ENCODE peak calls at places on chromosome 6, in five cellular contexts. One of them, this sample, is unnamed.

GRCh38 chr6:48471326-48471725 is 360.3 kb upstream of the PTCHD4 start:
- DNase-seq in right lobe of liver: no peak
- DNase-seq in upper lobe of left lung: no peak
- DNase-seq in brain microvascular endothelial cell: no peak
- DNase-seq in cardiac fibroblast: no peak
- DNase-seq in this sample: no peak

GRCh38 chr6:130697661-130698535 is 129.3 kb upstream of the SMLR1 start:
- DNase-seq in upper lobe of left lung: peak
- DNase-seq in brain microvascular endothelial cell: peak
- DNase-seq in cardiac fibroblast: peak
- DNase-seq in right lobe of liver: no peak
- DNase-seq in this sample: peak

GRCh38 chr6:89952696-89953095 is 58.4 kb downstream of the GJA10 start:
- DNase-seq in right lobe of liver: no peak
- DNase-seq in upper lobe of left lung: peak
- DNase-seq in cardiac fibroblast: peak
- DNase-seq in brain microvascular endothelial cell: peak
- DNase-seq in this sample: no peak

GRCh38 chr6:168574699-168575195 is 133.8 kb downstream of the SMOC2 start:
- DNase-seq in right lobe of liver: no peak
- DNase-seq in cardiac fibroblast: peak
- DNase-seq in upper lobe of left lung: peak
- DNase-seq in brain microvascular endothelial cell: no peak
- DNase-seq in this sample: peak

GRCh38 chr6:10419749-10420545 is 5.1 kb upstream of the TFAP2A start:
- DNase-seq in cardiac fibroblast: no peak
- DNase-seq in brain microvascular endothelial cell: no peak
- DNase-seq in right lobe of liver: no peak
- DNase-seq in upper lobe of left lung: no peak
- DNase-seq in this sample: no peak

GRCh38 chr6:20924911-20925543 is 390.8 kb downstream of the CDKAL1 start:
- DNase-seq in brain microvascular endothelial cell: no peak
- DNase-seq in right lobe of liver: no peak
- DNase-seq in upper lobe of left lung: no peak
- DNase-seq in cardiac fibroblast: no peak
- DNase-seq in this sample: no peak

GRCh38 chr6:26311012-26311384 is 54.0 kb upstream of the BTN3A2 start:
- DNase-seq in brain microvascular endothelial cell: peak
- DNase-seq in upper lobe of left lung: no peak
- DNase-seq in cardiac fibroblast: peak
- DNase-seq in right lobe of liver: no peak
- DNase-seq in this sample: peak

GRCh38 chr6:129248976-129249375 is 366.0 kb downstream of the LAMA2 start:
- DNase-seq in cardiac fibroblast: no peak
- DNase-seq in brain microvascular endothelial cell: no peak
- DNase-seq in upper lobe of left lung: no peak
- DNase-seq in right lobe of liver: no peak
- DNase-seq in this sample: no peak

GRCh38 chr6:36677753-36678487 is 594 bp upstream of the CDKN1A start:
- DNase-seq in brain microvascular endothelial cell: no peak
- DNase-seq in cardiac fibroblast: no peak
- DNase-seq in upper lobe of left lung: no peak
- DNase-seq in right lobe of liver: no peak
- DNase-seq in this sample: no peak

GRCh38 chr6:144897441-144897921 is 612.3 kb downstream of the UTRN start:
- DNase-seq in right lobe of liver: no peak
- DNase-seq in upper lobe of left lung: no peak
- DNase-seq in cardiac fibroblast: peak
- DNase-seq in brain microvascular endothelial cell: peak
- DNase-seq in this sample: peak

GRCh38 chr6:30886897-30887255 is 2.6 kb downstream of the DDR1 start:
- DNase-seq in cardiac fibroblast: no peak
- DNase-seq in brain microvascular endothelial cell: no peak
- DNase-seq in right lobe of liver: no peak
- DNase-seq in upper lobe of left lung: no peak
- DNase-seq in this sample: no peak

GRCh38 chr6:39646751-39647420 is 78.3 kb downstream of the KIF6 start:
- DNase-seq in right lobe of liver: no peak
- DNase-seq in upper lobe of left lung: no peak
- DNase-seq in brain microvascular endothelial cell: no peak
- DNase-seq in cardiac fibroblast: no peak
- DNase-seq in this sample: no peak

GRCh38 chr6:7137335-7138106 is 29.8 kb downstream of the RREB1 start:
- DNase-seq in right lobe of liver: peak
- DNase-seq in brain microvascular endothelial cell: peak
- DNase-seq in cardiac fibroblast: peak
- DNase-seq in upper lobe of left lung: peak
- DNase-seq in this sample: peak

GRCh38 chr6:112008482-112008881 is 45.4 kb upstream of the CCN6 start:
- DNase-seq in upper lobe of left lung: no peak
- DNase-seq in brain microvascular endothelial cell: no peak
- DNase-seq in cardiac fibroblast: no peak
- DNase-seq in right lobe of liver: no peak
- DNase-seq in this sample: no peak

GRCh38 chr6:44067760-44068139 is 59.5 kb downstream of the MRPL14 start:
- DNase-seq in right lobe of liver: no peak
- DNase-seq in brain microvascular endothelial cell: no peak
- DNase-seq in upper lobe of left lung: no peak
- DNase-seq in cardiac fibroblast: no peak
- DNase-seq in this sample: no peak

GRCh38 chr6:148358196-148358785 is 15.7 kb downstream of the SASH1 start:
- DNase-seq in cardiac fibroblast: peak
- DNase-seq in brain microvascular endothelial cell: no peak
- DNase-seq in right lobe of liver: no peak
- DNase-seq in upper lobe of left lung: peak
- DNase-seq in this sample: peak

GRCh38 chr6:21935561-21936028 is 342.0 kb downstream of the SOX4 start:
- DNase-seq in brain microvascular endothelial cell: peak
- DNase-seq in upper lobe of left lung: peak
- DNase-seq in cardiac fibroblast: peak
- DNase-seq in right lobe of liver: peak
- DNase-seq in this sample: peak

GRCh38 chr6:50249493-50249892 is 199.8 kb upstream of the DEFB112 start:
- DNase-seq in upper lobe of left lung: no peak
- DNase-seq in right lobe of liver: no peak
- DNase-seq in cardiac fibroblast: no peak
- DNase-seq in brain microvascular endothelial cell: peak
- DNase-seq in this sample: no peak

GRCh38 chr6:16486661-16487060 is 248.3 kb downstream of the GMPR start:
- DNase-seq in right lobe of liver: no peak
- DNase-seq in brain microvascular endothelial cell: no peak
- DNase-seq in upper lobe of left lung: no peak
- DNase-seq in cardiac fibroblast: no peak
- DNase-seq in this sample: no peak

GRCh38 chr6:12150812-12151432 is 138.8 kb downstream of the HIVEP1 start:
- DNase-seq in cardiac fibroblast: no peak
- DNase-seq in brain microvascular endothelial cell: no peak
- DNase-seq in right lobe of liver: no peak
- DNase-seq in upper lobe of left lung: no peak
- DNase-seq in this sample: no peak

GRCh38 chr6:151239603-151240035 is at the start of gene AKAP12:
- DNase-seq in brain microvascular endothelial cell: no peak
- DNase-seq in upper lobe of left lung: peak
- DNase-seq in right lobe of liver: peak
- DNase-seq in cardiac fibroblast: peak
- DNase-seq in this sample: peak

GRCh38 chr6:46901747-46902362 is 19.9 kb downstream of the ADGRF5 start:
- DNase-seq in right lobe of liver: no peak
- DNase-seq in upper lobe of left lung: no peak
- DNase-seq in brain microvascular endothelial cell: no peak
- DNase-seq in cardiac fibroblast: peak
- DNase-seq in this sample: no peak

GRCh38 chr6:150037526-150038201 is 12.3 kb upstream of the RAET1L start:
- DNase-seq in cardiac fibroblast: no peak
- DNase-seq in right lobe of liver: no peak
- DNase-seq in brain microvascular endothelial cell: no peak
- DNase-seq in upper lobe of left lung: no peak
- DNase-seq in this sample: no peak

GRCh38 chr6:1611322-1611571 is 1.5 kb downstream of the FOXC1 start:
- DNase-seq in cardiac fibroblast: peak
- DNase-seq in brain microvascular endothelial cell: no peak
- DNase-seq in upper lobe of left lung: no peak
- DNase-seq in right lobe of liver: no peak
- DNase-seq in this sample: peak

GRCh38 chr6:44161997-44162338 is 3.3 kb downstream of the CAPN11 start:
- DNase-seq in upper lobe of left lung: no peak
- DNase-seq in brain microvascular endothelial cell: peak
- DNase-seq in cardiac fibroblast: no peak
- DNase-seq in right lobe of liver: no peak
- DNase-seq in this sample: peak

GRCh38 chr6:14664112-14664592 is 546.6 kb downstream of the CD83 start:
- DNase-seq in upper lobe of left lung: no peak
- DNase-seq in right lobe of liver: no peak
- DNase-seq in brain microvascular endothelial cell: no peak
- DNase-seq in cardiac fibroblast: no peak
- DNase-seq in this sample: no peak

GRCh38 chr6:125114248-125114858 is 39.2 kb upstream of the TPD52L1 start:
- DNase-seq in upper lobe of left lung: no peak
- DNase-seq in right lobe of liver: no peak
- DNase-seq in cardiac fibroblast: peak
- DNase-seq in brain microvascular endothelial cell: peak
- DNase-seq in this sample: peak

GRCh38 chr6:55536579-55536978 is 42.4 kb downstream of the HMGCLL1 start:
- DNase-seq in right lobe of liver: no peak
- DNase-seq in brain microvascular endothelial cell: no peak
- DNase-seq in upper lobe of left lung: no peak
- DNase-seq in cardiac fibroblast: no peak
- DNase-seq in this sample: no peak

GRCh38 chr6:20771427-20771826 is 237.2 kb downstream of the CDKAL1 start:
- DNase-seq in brain microvascular endothelial cell: no peak
- DNase-seq in right lobe of liver: no peak
- DNase-seq in cardiac fibroblast: no peak
- DNase-seq in upper lobe of left lung: no peak
- DNase-seq in this sample: no peak

GRCh38 chr6:27053738-27054137 is 193.8 kb upstream of the PRSS16 start:
- DNase-seq in right lobe of liver: no peak
- DNase-seq in brain microvascular endothelial cell: no peak
- DNase-seq in cardiac fibroblast: no peak
- DNase-seq in upper lobe of left lung: no peak
- DNase-seq in this sample: no peak

GRCh38 chr6:148494226-148494625 is 151.6 kb downstream of the SASH1 start:
- DNase-seq in right lobe of liver: no peak
- DNase-seq in brain microvascular endothelial cell: no peak
- DNase-seq in cardiac fibroblast: peak
- DNase-seq in upper lobe of left lung: no peak
- DNase-seq in this sample: peak

GRCh38 chr6:7566617-7567173 is 23.3 kb upstream of the SNRNP48 start:
- DNase-seq in cardiac fibroblast: no peak
- DNase-seq in right lobe of liver: no peak
- DNase-seq in upper lobe of left lung: no peak
- DNase-seq in brain microvascular endothelial cell: no peak
- DNase-seq in this sample: no peak

GRCh38 chr6:66421570-66421969 is 714.5 kb upstream of the EYS start:
- DNase-seq in brain microvascular endothelial cell: no peak
- DNase-seq in right lobe of liver: no peak
- DNase-seq in upper lobe of left lung: no peak
- DNase-seq in cardiac fibroblast: peak
- DNase-seq in this sample: no peak

GRCh38 chr6:4577406-4577805 is 198.8 kb upstream of the CDYL start:
- DNase-seq in brain microvascular endothelial cell: peak
- DNase-seq in upper lobe of left lung: peak
- DNase-seq in cardiac fibroblast: peak
- DNase-seq in right lobe of liver: no peak
- DNase-seq in this sample: peak

GRCh38 chr6:45543298-45544235 is 165.8 kb upstream of the SUPT3H start:
- DNase-seq in right lobe of liver: no peak
- DNase-seq in cardiac fibroblast: peak
- DNase-seq in upper lobe of left lung: no peak
- DNase-seq in brain microvascular endothelial cell: peak
- DNase-seq in this sample: peak

GRCh38 chr6:129507059-129507807 is 202.7 kb downstream of the ARHGAP18 start:
- DNase-seq in cardiac fibroblast: no peak
- DNase-seq in right lobe of liver: no peak
- DNase-seq in upper lobe of left lung: no peak
- DNase-seq in brain microvascular endothelial cell: no peak
- DNase-seq in this sample: no peak

GRCh38 chr6:113565306-113565705 is 291.8 kb upstream of the MARCKS start:
- DNase-seq in upper lobe of left lung: no peak
- DNase-seq in right lobe of liver: no peak
- DNase-seq in cardiac fibroblast: no peak
- DNase-seq in brain microvascular endothelial cell: peak
- DNase-seq in this sample: no peak
- H3K4me3 ChIP-seq in upper lobe of left lung: no peak
- H3K4me3 ChIP-seq in right lobe of liver: no peak
- H3K4me3 ChIP-seq in cardiac fibroblast: no peak
- H3K4me3 ChIP-seq in brain microvascular endothelial cell: no peak
- H3K4me3 ChIP-seq in this sample: peak

DNA sequence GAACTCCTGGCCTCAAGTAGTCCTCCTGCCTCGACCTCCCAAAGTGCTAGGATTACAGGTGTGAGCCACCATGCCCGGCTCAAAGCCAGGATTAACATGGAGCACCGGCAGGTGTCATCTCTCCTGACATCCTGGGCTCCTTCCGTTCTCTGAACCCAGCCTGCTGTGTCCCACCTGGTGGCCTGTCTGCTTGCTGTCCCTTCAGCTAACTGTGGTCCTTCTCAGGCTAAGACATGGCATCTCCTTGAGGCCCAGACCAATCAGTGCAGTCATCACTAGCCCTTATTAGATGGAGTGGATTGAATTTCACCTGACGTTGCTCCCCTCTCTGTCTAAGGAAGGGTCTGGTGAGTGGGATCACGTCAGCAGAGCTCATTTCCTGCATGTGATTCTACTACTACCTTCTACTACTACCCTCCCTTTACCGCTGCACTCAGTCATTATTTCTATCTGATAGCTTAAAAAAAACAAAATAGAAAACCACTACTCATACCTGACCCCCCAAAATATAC is 28.0 kb upstream of the SYNJ2 start:
- DNase-seq in right lobe of liver: no peak
- DNase-seq in brain microvascular endothelial cell: no peak
- DNase-seq in upper lobe of left lung: no peak
- DNase-seq in cardiac fibroblast: peak
- DNase-seq in this sample: no peak
- H3K4me3 ChIP-seq in right lobe of liver: no peak
- H3K4me3 ChIP-seq in brain microvascular endothelial cell: no peak
- H3K4me3 ChIP-seq in upper lobe of left lung: no peak
- H3K4me3 ChIP-seq in cardiac fibroblast: no peak
- H3K4me3 ChIP-seq in this sample: no peak

GRCh38 chr6:146876271-146877151 is 277.7 kb downstream of the ADGB start:
- DNase-seq in right lobe of liver: no peak
- DNase-seq in brain microvascular endothelial cell: no peak
- DNase-seq in upper lobe of left lung: peak
- DNase-seq in cardiac fibroblast: peak
- DNase-seq in this sample: peak
- H3K4me3 ChIP-seq in right lobe of liver: no peak
- H3K4me3 ChIP-seq in brain microvascular endothelial cell: no peak
- H3K4me3 ChIP-seq in upper lobe of left lung: no peak
- H3K4me3 ChIP-seq in cardiac fibroblast: no peak
- H3K4me3 ChIP-seq in this sample: no peak

DNA sequence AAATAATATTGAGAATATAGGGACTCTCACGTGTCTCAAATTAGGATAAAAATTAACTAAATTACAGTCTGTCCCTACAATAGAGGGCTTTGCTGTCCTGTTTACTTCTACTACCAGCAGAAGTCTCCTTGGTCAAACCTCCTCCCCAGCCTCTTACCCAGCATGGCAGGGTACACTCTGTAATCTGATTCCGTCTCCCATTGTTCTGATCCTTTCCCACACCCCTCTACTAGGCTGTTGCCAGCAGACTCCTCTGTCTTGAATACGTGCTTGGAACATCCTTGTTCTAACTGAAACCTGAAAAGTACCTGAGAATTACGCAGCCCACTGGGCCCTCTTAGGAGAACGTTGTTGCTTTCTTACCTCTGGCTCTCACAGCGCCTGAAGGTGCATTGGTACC is 112.2 kb upstream of the PREP start:
- DNase-seq in right lobe of liver: no peak
- DNase-seq in cardiac fibroblast: no peak
- DNase-seq in brain microvascular endothelial cell: no peak
- DNase-seq in upper lobe of left lung: no peak
- DNase-seq in this sample: no peak
- H3K4me3 ChIP-seq in right lobe of liver: no peak
- H3K4me3 ChIP-seq in cardiac fibroblast: no peak
- H3K4me3 ChIP-seq in brain microvascular endothelial cell: no peak
- H3K4me3 ChIP-seq in upper lobe of left lung: no peak
- H3K4me3 ChIP-seq in this sample: no peak